ENCODE peak calls at places on chromosomes 12 and 14, in six cellular contexts. One of them, this sample, is unnamed.

GRCh38 chr14:28321475-28322244 is 444.9 kb upstream of the FOXG1 start:
- DNase-seq in EH: no peak
- DNase-seq in T47D: no peak
- DNase-seq in stimulated activated CD8-positive, alpha-beta memory T cell treated with anti-CD3 and anti-CD28 coated beads, Interleukin-7, amount 100 ng/mL, for 1 hour: no peak
- DNase-seq in HS-27A: no peak
- DNase-seq in stimulated activated CD4-positive, alpha-beta T cell treated with anti-CD3 and anti-CD28 coated beads, Interleukin-1b, Interleukin-23, amount 100 ng/mL, for 24 hours: no peak
- DNase-seq in this sample: no peak

GRCh38 chr12:47744005-47744651 is 14.6 kb downstream of the RAPGEF3 start:
- DNase-seq in stimulated activated CD8-positive, alpha-beta memory T cell treated with anti-CD3 and anti-CD28 coated beads, Interleukin-7, amount 100 ng/mL, for 1 hour: peak; percentile 20
- DNase-seq in EH: no peak
- DNase-seq in T47D: peak; percentile 96
- DNase-seq in stimulated activated CD4-positive, alpha-beta T cell treated with anti-CD3 and anti-CD28 coated beads, Interleukin-1b, Interleukin-23, amount 100 ng/mL, for 24 hours: peak; percentile 33
- DNase-seq in HS-27A: no peak
- DNase-seq in this sample: no peak

GRCh38 chr14:77302926-77303325 is 17.8 kb downstream of the POMT2 start:
- DNase-seq in T47D: no peak
- DNase-seq in stimulated activated CD8-positive, alpha-beta memory T cell treated with anti-CD3 and anti-CD28 coated beads, Interleukin-7, amount 100 ng/mL, for 1 hour: no peak
- DNase-seq in EH: peak; percentile 73
- DNase-seq in stimulated activated CD4-positive, alpha-beta T cell treated with anti-CD3 and anti-CD28 coated beads, Interleukin-1b, Interleukin-23, amount 100 ng/mL, for 24 hours: no peak
- DNase-seq in HS-27A: no peak
- DNase-seq in this sample: peak; percentile 59

GRCh38 chr14:55545779-55546178 is 34.2 kb upstream of the KTN1 start:
- DNase-seq in HS-27A: no peak
- DNase-seq in stimulated activated CD4-positive, alpha-beta T cell treated with anti-CD3 and anti-CD28 coated beads, Interleukin-1b, Interleukin-23, amount 100 ng/mL, for 24 hours: no peak
- DNase-seq in EH: no peak
- DNase-seq in stimulated activated CD8-positive, alpha-beta memory T cell treated with anti-CD3 and anti-CD28 coated beads, Interleukin-7, amount 100 ng/mL, for 1 hour: no peak
- DNase-seq in T47D: no peak
- DNase-seq in this sample: no peak

GRCh38 chr14:96824283-96824682 is 27.1 kb downstream of the VRK1 start:
- DNase-seq in T47D: no peak
- DNase-seq in stimulated activated CD4-positive, alpha-beta T cell treated with anti-CD3 and anti-CD28 coated beads, Interleukin-1b, Interleukin-23, amount 100 ng/mL, for 24 hours: no peak
- DNase-seq in EH: peak; percentile 79
- DNase-seq in stimulated activated CD8-positive, alpha-beta memory T cell treated with anti-CD3 and anti-CD28 coated beads, Interleukin-7, amount 100 ng/mL, for 1 hour: no peak
- DNase-seq in HS-27A: no peak
- DNase-seq in this sample: peak; percentile 26

GRCh38 chr12:34597548-34598351 is 575.5 kb downstream of the ALG10 start:
- DNase-seq in HS-27A: no peak
- DNase-seq in EH: no peak
- DNase-seq in T47D: no peak
- DNase-seq in stimulated activated CD8-positive, alpha-beta memory T cell treated with anti-CD3 and anti-CD28 coated beads, Interleukin-7, amount 100 ng/mL, for 1 hour: no peak
- DNase-seq in stimulated activated CD4-positive, alpha-beta T cell treated with anti-CD3 and anti-CD28 coated beads, Interleukin-1b, Interleukin-23, amount 100 ng/mL, for 24 hours: no peak
- DNase-seq in this sample: no peak

GRCh38 chr14:74239848-74240793 is 872 bp downstream of the VSX2 start:
- DNase-seq in T47D: no peak
- DNase-seq in stimulated activated CD4-positive, alpha-beta T cell treated with anti-CD3 and anti-CD28 coated beads, Interleukin-1b, Interleukin-23, amount 100 ng/mL, for 24 hours: no peak
- DNase-seq in stimulated activated CD8-positive, alpha-beta memory T cell treated with anti-CD3 and anti-CD28 coated beads, Interleukin-7, amount 100 ng/mL, for 1 hour: no peak
- DNase-seq in EH: peak; percentile 22
- DNase-seq in HS-27A: no peak
- DNase-seq in this sample: no peak

GRCh38 chr14:60166144-60166543 is 946 bp upstream of the DHRS7 start:
- DNase-seq in stimulated activated CD4-positive, alpha-beta T cell treated with anti-CD3 and anti-CD28 coated beads, Interleukin-1b, Interleukin-23, amount 100 ng/mL, for 24 hours: no peak
- DNase-seq in HS-27A: no peak
- DNase-seq in EH: no peak
- DNase-seq in T47D: no peak
- DNase-seq in stimulated activated CD8-positive, alpha-beta memory T cell treated with anti-CD3 and anti-CD28 coated beads, Interleukin-7, amount 100 ng/mL, for 1 hour: no peak
- DNase-seq in this sample: no peak

GRCh38 chr12:1907652-1908611 is 10.5 kb downstream of the CACNA2D4 start:
- DNase-seq in EH: peak; percentile 15
- DNase-seq in T47D: peak; percentile 42
- DNase-seq in stimulated activated CD8-positive, alpha-beta memory T cell treated with anti-CD3 and anti-CD28 coated beads, Interleukin-7, amount 100 ng/mL, for 1 hour: no peak
- DNase-seq in HS-27A: no peak
- DNase-seq in stimulated activated CD4-positive, alpha-beta T cell treated with anti-CD3 and anti-CD28 coated beads, Interleukin-1b, Interleukin-23, amount 100 ng/mL, for 24 hours: no peak
- DNase-seq in this sample: no peak

GRCh38 chr12:100447405-100447804 is 26.3 kb upstream of the NR1H4 start:
- DNase-seq in T47D: no peak
- DNase-seq in HS-27A: no peak
- DNase-seq in EH: no peak
- DNase-seq in stimulated activated CD4-positive, alpha-beta T cell treated with anti-CD3 and anti-CD28 coated beads, Interleukin-1b, Interleukin-23, amount 100 ng/mL, for 24 hours: no peak
- DNase-seq in stimulated activated CD8-positive, alpha-beta memory T cell treated with anti-CD3 and anti-CD28 coated beads, Interleukin-7, amount 100 ng/mL, for 1 hour: no peak
- DNase-seq in this sample: no peak

GRCh38 chr12:67427336-67427735 is 158.2 kb downstream of the CAND1 start:
- DNase-seq in EH: no peak
- DNase-seq in T47D: no peak
- DNase-seq in stimulated activated CD4-positive, alpha-beta T cell treated with anti-CD3 and anti-CD28 coated beads, Interleukin-1b, Interleukin-23, amount 100 ng/mL, for 24 hours: no peak
- DNase-seq in HS-27A: no peak
- DNase-seq in stimulated activated CD8-positive, alpha-beta memory T cell treated with anti-CD3 and anti-CD28 coated beads, Interleukin-7, amount 100 ng/mL, for 1 hour: no peak
- DNase-seq in this sample: no peak

GRCh38 chr14:24368215-24368561 is 204 bp downstream of the NFATC4 start:
- DNase-seq in stimulated activated CD8-positive, alpha-beta memory T cell treated with anti-CD3 and anti-CD28 coated beads, Interleukin-7, amount 100 ng/mL, for 1 hour: no peak
- DNase-seq in stimulated activated CD4-positive, alpha-beta T cell treated with anti-CD3 and anti-CD28 coated beads, Interleukin-1b, Interleukin-23, amount 100 ng/mL, for 24 hours: no peak
- DNase-seq in T47D: no peak
- DNase-seq in EH: no peak
- DNase-seq in HS-27A: no peak
- DNase-seq in this sample: no peak

GRCh38 chr12:113127791-113128199 is 7.8 kb downstream of the RASAL1 start:
- DNase-seq in EH: no peak
- DNase-seq in T47D: no peak
- DNase-seq in stimulated activated CD4-positive, alpha-beta T cell treated with anti-CD3 and anti-CD28 coated beads, Interleukin-1b, Interleukin-23, amount 100 ng/mL, for 24 hours: no peak
- DNase-seq in HS-27A: no peak
- DNase-seq in stimulated activated CD8-positive, alpha-beta memory T cell treated with anti-CD3 and anti-CD28 coated beads, Interleukin-7, amount 100 ng/mL, for 1 hour: no peak
- DNase-seq in this sample: no peak

GRCh38 chr12:112664569-112664968 is 127.0 kb upstream of the RPH3A start:
- DNase-seq in HS-27A: no peak
- DNase-seq in EH: peak; percentile 4
- DNase-seq in stimulated activated CD4-positive, alpha-beta T cell treated with anti-CD3 and anti-CD28 coated beads, Interleukin-1b, Interleukin-23, amount 100 ng/mL, for 24 hours: no peak
- DNase-seq in T47D: peak; percentile 39
- DNase-seq in stimulated activated CD8-positive, alpha-beta memory T cell treated with anti-CD3 and anti-CD28 coated beads, Interleukin-7, amount 100 ng/mL, for 1 hour: no peak
- DNase-seq in this sample: no peak

GRCh38 chr12:15505616-15506015 is 183.3 kb downstream of the PTPRO start:
- DNase-seq in stimulated activated CD4-positive, alpha-beta T cell treated with anti-CD3 and anti-CD28 coated beads, Interleukin-1b, Interleukin-23, amount 100 ng/mL, for 24 hours: no peak
- DNase-seq in T47D: no peak
- DNase-seq in EH: no peak
- DNase-seq in stimulated activated CD8-positive, alpha-beta memory T cell treated with anti-CD3 and anti-CD28 coated beads, Interleukin-7, amount 100 ng/mL, for 1 hour: no peak
- DNase-seq in HS-27A: no peak
- DNase-seq in this sample: no peak

GRCh38 chr14:100787659-100788058 is 38.3 kb upstream of the MEG3 start:
- DNase-seq in stimulated activated CD4-positive, alpha-beta T cell treated with anti-CD3 and anti-CD28 coated beads, Interleukin-1b, Interleukin-23, amount 100 ng/mL, for 24 hours: no peak
- DNase-seq in EH: no peak
- DNase-seq in stimulated activated CD8-positive, alpha-beta memory T cell treated with anti-CD3 and anti-CD28 coated beads, Interleukin-7, amount 100 ng/mL, for 1 hour: no peak
- DNase-seq in T47D: no peak
- DNase-seq in HS-27A: no peak
- DNase-seq in this sample: no peak

GRCh38 chr12:69509308-69509736 is 39.1 kb downstream of the FRS2 start:
- DNase-seq in HS-27A: no peak
- DNase-seq in stimulated activated CD4-positive, alpha-beta T cell treated with anti-CD3 and anti-CD28 coated beads, Interleukin-1b, Interleukin-23, amount 100 ng/mL, for 24 hours: no peak
- DNase-seq in stimulated activated CD8-positive, alpha-beta memory T cell treated with anti-CD3 and anti-CD28 coated beads, Interleukin-7, amount 100 ng/mL, for 1 hour: no peak
- DNase-seq in T47D: no peak
- DNase-seq in EH: peak; percentile 75
- DNase-seq in this sample: no peak

GRCh38 chr12:94101902-94102660 is 46.3 kb upstream of the PLXNC1 start:
- DNase-seq in HS-27A: peak; percentile 73
- DNase-seq in stimulated activated CD4-positive, alpha-beta T cell treated with anti-CD3 and anti-CD28 coated beads, Interleukin-1b, Interleukin-23, amount 100 ng/mL, for 24 hours: peak; percentile 61
- DNase-seq in stimulated activated CD8-positive, alpha-beta memory T cell treated with anti-CD3 and anti-CD28 coated beads, Interleukin-7, amount 100 ng/mL, for 1 hour: peak; percentile 65
- DNase-seq in EH: peak; percentile 90
- DNase-seq in T47D: peak; percentile 61
- DNase-seq in this sample: no peak

GRCh38 chr12:38152816-38153736 is 163.5 kb upstream of the ALG10B start:
- DNase-seq in HS-27A: no peak
- DNase-seq in stimulated activated CD8-positive, alpha-beta memory T cell treated with anti-CD3 and anti-CD28 coated beads, Interleukin-7, amount 100 ng/mL, for 1 hour: no peak
- DNase-seq in EH: no peak
- DNase-seq in stimulated activated CD4-positive, alpha-beta T cell treated with anti-CD3 and anti-CD28 coated beads, Interleukin-1b, Interleukin-23, amount 100 ng/mL, for 24 hours: no peak
- DNase-seq in T47D: no peak
- DNase-seq in this sample: no peak

GRCh38 chr14:20683125-20683895 is 1.1 kb upstream of the RNASE4 start:
- DNase-seq in stimulated activated CD8-positive, alpha-beta memory T cell treated with anti-CD3 and anti-CD28 coated beads, Interleukin-7, amount 100 ng/mL, for 1 hour: peak; percentile 47
- DNase-seq in stimulated activated CD4-positive, alpha-beta T cell treated with anti-CD3 and anti-CD28 coated beads, Interleukin-1b, Interleukin-23, amount 100 ng/mL, for 24 hours: peak; percentile 76
- DNase-seq in HS-27A: peak; percentile 94
- DNase-seq in T47D: no peak
- DNase-seq in EH: peak; percentile 93
- DNase-seq in this sample: peak; percentile 85

GRCh38 chr12:126210448-126210847 is 1145.2 kb downstream of the AACS start:
- DNase-seq in EH: no peak
- DNase-seq in T47D: no peak
- DNase-seq in stimulated activated CD8-positive, alpha-beta memory T cell treated with anti-CD3 and anti-CD28 coated beads, Interleukin-7, amount 100 ng/mL, for 1 hour: no peak
- DNase-seq in HS-27A: no peak
- DNase-seq in stimulated activated CD4-positive, alpha-beta T cell treated with anti-CD3 and anti-CD28 coated beads, Interleukin-1b, Interleukin-23, amount 100 ng/mL, for 24 hours: no peak
- DNase-seq in this sample: no peak

GRCh38 chr14:32358781-32359180 is 29.7 kb downstream of the AKAP6 start:
- DNase-seq in EH: no peak
- DNase-seq in T47D: no peak
- DNase-seq in stimulated activated CD8-positive, alpha-beta memory T cell treated with anti-CD3 and anti-CD28 coated beads, Interleukin-7, amount 100 ng/mL, for 1 hour: no peak
- DNase-seq in stimulated activated CD4-positive, alpha-beta T cell treated with anti-CD3 and anti-CD28 coated beads, Interleukin-1b, Interleukin-23, amount 100 ng/mL, for 24 hours: no peak
- DNase-seq in HS-27A: no peak
- DNase-seq in this sample: no peak

GRCh38 chr12:100964026-100964425 is 169.4 kb downstream of the ANO4 start:
- DNase-seq in EH: no peak
- DNase-seq in HS-27A: no peak
- DNase-seq in T47D: no peak
- DNase-seq in stimulated activated CD8-positive, alpha-beta memory T cell treated with anti-CD3 and anti-CD28 coated beads, Interleukin-7, amount 100 ng/mL, for 1 hour: no peak
- DNase-seq in stimulated activated CD4-positive, alpha-beta T cell treated with anti-CD3 and anti-CD28 coated beads, Interleukin-1b, Interleukin-23, amount 100 ng/mL, for 24 hours: no peak
- DNase-seq in this sample: no peak